ENCODE peak calls at places on chromosomes 12 and 14, in eight cellular contexts. E is ACHN; T is activated CD4-positive, alpha-beta T cell treated with anti-CD3 and anti-CD28 coated beads for 48 hours; L is activated T-cell treated with anti-CD3 and anti-CD28 coated beads for 1 hour; X is activated naive CD8-positive, alpha-beta T cell treated with anti-CD3 and anti-CD28 coated beads, Interleukin-2, amount 50 U/mL, for 24 hours; H is omental fat pad; P is stimulated activated CD4-positive, alpha-beta T cell treated with anti-CD3 and anti-CD28 coated beads, TNF-alpha, amount 100 ng/mL, for 24 hours; J is stimulated activated CD8-positive, alpha-beta memory T cell treated with anti-CD3 and anti-CD28 coated beads, Interleukin-4, amount 100 ng/mL, for 24 hours. U is an unnamed sample.

GRCh38 chr12:49842519-49843352 is at the start of gene BCDIN3D:
- DNase-seq in E (peak; percentile 99), T (peak; percentile 97), L (peak; percentile 91), X (peak; percentile 96), H (peak; percentile 76), P (peak; percentile 91), J (peak; percentile 92), U (peak; percentile 90)

GRCh38 chr12:12561305-12562015 is 1.2 kb downstream of the DUSP16 start:
- DNase-seq in E (peak; percentile 63), T (peak; percentile 57), L (peak; percentile 29), X (peak; percentile 40), H (no peak), P (peak; percentile 5), J (peak; percentile 11), U (peak; percentile 37)

GRCh38 chr14:52473557-52473956 is 78.7 kb downstream of the TXNDC16 start:
- DNase-seq in E (peak; percentile 49), T (no peak), L (no peak), X (no peak), H (no peak), P (no peak), J (no peak), U (no peak)

GRCh38 chr14:100190126-100190525 is 30.7 kb upstream of the DEGS2 start:
- DNase-seq in E (no peak), T (no peak), L (no peak), X (no peak), H (no peak), P (no peak), J (no peak), U (no peak)

GRCh38 chr12:106583578-106584103 is 837 bp downstream of the RFX4 start:
- DNase-seq in E (no peak), T (peak; percentile 47), L (no peak), X (peak; percentile 22), H (no peak), P (no peak), J (no peak), U (no peak)

GRCh38 chr14:23550827-23551265 is 719 bp downstream of the ZFHX2 start:
- DNase-seq in E (no peak), T (no peak), L (no peak), X (no peak), H (no peak), P (no peak), J (no peak), U (no peak)

GRCh38 chr12:34403706-34404376 is 381.5 kb downstream of the ALG10 start:
- DNase-seq in E (no peak), T (peak; percentile 1), L (no peak), X (no peak), H (no peak), P (no peak), J (no peak), U (no peak)

GRCh38 chr14:62117010-62117717 is 354.9 kb downstream of the SNAPC1 start:
- DNase-seq in E (peak; percentile 69), T (peak; percentile 80), L (peak; percentile 35), X (peak; percentile 60), H (no peak), P (peak; percentile 26), J (peak; percentile 40), U (peak; percentile 8)

GRCh38 chr12:54398995-54399793 is 14.7 kb upstream of the ZNF385A start:
- DNase-seq in E (peak; percentile 86), T (peak; percentile 90), L (peak; percentile 88), X (peak; percentile 88), H (peak; percentile 92), P (peak; percentile 80), J (peak; percentile 74), U (peak; percentile 83)